ENCODE peak calls at places on chromosome 4, in six cellular contexts. Z is AML-193; C is NCI-H187 treated with DMSO at 0.1 percent for 48 hours; M is LoVo; J is activated CD4-positive, alpha-beta T cell treated with anti-CD3 and anti-CD28 coated beads, Interleukin-2, amount 10 ng/mL, durations not matched to agents 7 days and 5 days; X is hepatic stellate cell. V is an unnamed sample.

GRCh38 chr4:74555231-74555630 is 110.3 kb downstream of the AREG start:
- DNase-seq in Z (no peak), C (no peak), M (no peak), J (no peak), X (no peak), V (no peak)

GRCh38 chr4:152206185-152206584 is 329.7 kb downstream of the FBXW7 start:
- DNase-seq in Z (no peak), C (no peak), M (no peak), J (no peak), X (no peak), V (no peak)

GRCh38 chr4:156101571-156101970 is 147.9 kb upstream of the CTSO start:
- DNase-seq in Z (no peak), C (no peak), M (no peak), J (no peak), X (no peak), V (no peak)

GRCh38 chr4:21474195-21474594 is 474.4 kb downstream of the KCNIP4 start:
- DNase-seq in Z (no peak), C (no peak), M (no peak), J (no peak), X (no peak), V (no peak)

GRCh38 chr4:6270691-6271121 is 1.1 kb downstream of the WFS1 start:
- DNase-seq in Z (no peak), C (no peak), M (no peak), J (no peak), X (peak), V (no peak)

GRCh38 chr4:31458813-31459212 is 738.6 kb downstream of the PCDH7 start:
- DNase-seq in Z (no peak), C (no peak), M (no peak), J (no peak), X (no peak), V (no peak)

GRCh38 chr4:16205298-16206164 is 20.7 kb downstream of the TAPT1 start:
- DNase-seq in Z (peak), C (peak), M (peak), J (no peak), X (no peak), V (no peak)

GRCh38 chr4:169031392-169031791 is 21.3 kb upstream of the CBR4 start:
- DNase-seq in Z (no peak), C (no peak), M (no peak), J (no peak), X (no peak), V (no peak)

GRCh38 chr4:88859191-88859812 is 161.7 kb upstream of the NAP1L5 start:
- DNase-seq in Z (no peak), C (no peak), M (no peak), J (no peak), X (no peak), V (no peak)

GRCh38 chr4:174494731-174495130 is 27.6 kb downstream of the HPGD start:
- DNase-seq in Z (no peak), C (no peak), M (no peak), J (no peak), X (no peak), V (no peak)

GRCh38 chr4:87092389-87093141 is 127.9 kb downstream of the KLHL8 start:
- DNase-seq in Z (peak), C (peak), M (peak), J (no peak), X (peak), V (no peak)

GRCh38 chr4:143356493-143356892 is 19.8 kb downstream of the GAB1 start:
- DNase-seq in Z (no peak), C (no peak), M (no peak), J (no peak), X (no peak), V (no peak)

GRCh38 chr4:55184600-55185523 is 59.5 kb upstream of the KDR start:
- DNase-seq in Z (no peak), C (no peak), M (no peak), J (peak), X (no peak), V (no peak)

GRCh38 chr4:141350122-141350904 is 129.6 kb downstream of the ZNF330 start:
- DNase-seq in Z (no peak), C (no peak), M (peak), J (no peak), X (no peak), V (no peak)

GRCh38 chr4:42750091-42750490 is 93.2 kb upstream of the ATP8A1 start:
- DNase-seq in Z (peak), C (peak), M (peak), J (peak), X (no peak), V (no peak)

GRCh38 chr4:105150511-105150910 is 3.8 kb downstream of the TET2 start:
- DNase-seq in Z (no peak), C (no peak), M (no peak), J (no peak), X (no peak), V (no peak)

GRCh38 chr4:134027931-134028330 is 173.7 kb downstream of the PABPC4L start:
- DNase-seq in Z (no peak), C (no peak), M (peak), J (no peak), X (no peak), V (no peak)

GRCh38 chr4:186627226-186627865 is 72.0 kb upstream of the MTNR1A start:
- DNase-seq in Z (no peak), C (no peak), M (no peak), J (no peak), X (no peak), V (no peak)

GRCh38 chr4:72325215-72325614 is 243.8 kb downstream of the ADAMTS3 start:
- DNase-seq in Z (no peak), C (no peak), M (no peak), J (no peak), X (no peak), V (no peak)

GRCh38 chr4:173272987-173273386 is 61.2 kb downstream of the HMGB2 start:
- DNase-seq in Z (no peak), C (no peak), M (no peak), J (no peak), X (no peak), V (no peak)

GRCh38 chr4:158763462-158763861 is 5.4 kb upstream of the FNIP2 start:
- DNase-seq in Z (no peak), C (no peak), M (no peak), J (no peak), X (no peak), V (no peak)

GRCh38 chr4:3252831-3253641 is 4.1 kb downstream of the MSANTD1 start:
- DNase-seq in Z (no peak), C (no peak), M (no peak), J (no peak), X (no peak), V (no peak)

GRCh38 chr4:173698557-173699262 is 168.7 kb upstream of the HAND2 start:
- DNase-seq in Z (no peak), C (no peak), M (no peak), J (no peak), X (no peak), V (no peak)

GRCh38 chr4:144575181-144575580 is 70.8 kb upstream of the HHIP start:
- DNase-seq in Z (no peak), C (peak), M (no peak), J (no peak), X (no peak), V (no peak)

GRCh38 chr4:147678796-147679549 is 5.0 kb downstream of the PRMT9 start:
- DNase-seq in Z (no peak), C (no peak), M (no peak), J (no peak), X (no peak), V (no peak)

GRCh38 chr4:84862064-84862463 is 104.4 kb downstream of the WDFY3 start:
- DNase-seq in Z (no peak), C (no peak), M (no peak), J (no peak), X (no peak), V (no peak)

GRCh38 chr4:83582289-83582756 is 46.4 kb downstream of the GPAT3 start:
- DNase-seq in Z (no peak), C (no peak), M (peak), J (no peak), X (no peak), V (no peak)

GRCh38 chr4:169160825-169161224 is 109.9 kb downstream of the SH3RF1 start:
- DNase-seq in Z (no peak), C (no peak), M (no peak), J (no peak), X (no peak), V (no peak)

GRCh38 chr4:113232194-113232593 is 182.7 kb downstream of the ANK2 start:
- DNase-seq in Z (no peak), C (no peak), M (no peak), J (no peak), X (peak), V (no peak)

GRCh38 chr4:73259552-73260140 is 1.0 kb upstream of the ANKRD17 start:
- DNase-seq in Z (no peak), C (no peak), M (no peak), J (peak), X (peak), V (no peak)

GRCh38 chr4:56215901-56216300 is 171.4 kb downstream of the AASDH start:
- DNase-seq in Z (no peak), C (no peak), M (peak), J (no peak), X (no peak), V (no peak)

GRCh38 chr4:101020956-101021355 is 326.4 kb downstream of the PPP3CA start:
- DNase-seq in Z (peak), C (no peak), M (peak), J (peak), X (no peak), V (no peak)

GRCh38 chr4:101954351-101954750 is 163.8 kb downstream of the BANK1 start:
- DNase-seq in Z (no peak), C (no peak), M (no peak), J (no peak), X (no peak), V (no peak)